ENCODE peak calls at places on chromosomes 5 and 9, in eight cellular contexts. C is transverse colon, F is A549, H is Peyer's patch, X is ovary, G is IMR-90, U is HCT116, W is body of pancreas. B is an unnamed sample.

GRCh38 chr5:137137013-137137632 is 362.0 kb downstream of the SPOCK1 start:
- DNase-seq in C (no peak), W (no peak), X (no peak), G (no peak), U (no peak), H (no peak), F (no peak), B (no peak)

GRCh38 chr9:35679766-35680330 is 6.1 kb downstream of the CA9 start:
- DNase-seq in U (no peak), F (no peak), G (no peak), W (no peak), H (no peak), X (no peak), C (no peak), B (no peak)

GRCh38 chr9:132160802-132161742 is 786 bp upstream of the NTNG2 start:
- DNase-seq in W (no peak), F (peak; percentile 43), X (no peak), U (no peak), G (peak; percentile 76), H (peak; percentile 75), C (peak; percentile 32), B (no peak)

GRCh38 chr5:87912419-87912818 is 356.2 kb downstream of the TMEM161B start:
- DNase-seq in W (no peak), H (no peak), G (no peak), X (no peak), F (no peak), U (no peak), C (no peak), B (no peak)

GRCh38 chr5:9439651-9440292 is 106.1 kb downstream of the SEMA5A start:
- DNase-seq in G (peak; percentile 26), F (no peak), C (no peak), H (no peak), U (no peak), X (no peak), W (no peak), B (no peak)

GRCh38 chr9:4510546-4511322 is 20.5 kb downstream of the SLC1A1 start:
- DNase-seq in F (no peak), C (no peak), X (no peak), U (no peak), G (no peak), H (peak; percentile 73), W (no peak), B (no peak)

GRCh38 chr9:116262421-116262820 is 108.8 kb downstream of the PAPPA start:
- DNase-seq in C (no peak), F (no peak), H (no peak), X (no peak), G (no peak), U (no peak), W (no peak), B (no peak)

GRCh38 chr5:139600336-139600949 is 39.3 kb downstream of the UBE2D2 start:
- DNase-seq in H (no peak), W (no peak), G (peak; percentile 86), C (no peak), F (peak; percentile 39), X (no peak), U (no peak), B (no peak)

GRCh38 chr5:67014957-67015400 is 181.6 kb downstream of the CD180 start:
- DNase-seq in U (no peak), W (no peak), C (no peak), X (no peak), G (no peak), H (no peak), F (no peak), B (no peak)

GRCh38 chr9:27726244-27727141 is 153.2 kb upstream of the C9orf72 start:
- DNase-seq in U (peak; percentile 44), H (peak; percentile 64), X (peak; percentile 36), W (peak; percentile 53), G (peak; percentile 55), F (peak; percentile 10), C (peak; percentile 59), B (no peak)

GRCh38 chr9:100498592-100498991 is 25.6 kb downstream of the TMEFF1 start:
- DNase-seq in W (no peak), G (peak; percentile 61), C (no peak), F (no peak), U (no peak), H (no peak), X (no peak), B (no peak)

GRCh38 chr5:20105915-20106314 is 117.9 kb upstream of the CDH18 start:
- DNase-seq in C (no peak), X (no peak), H (no peak), F (no peak), G (no peak), W (no peak), U (no peak), B (no peak)

GRCh38 chr9:121637441-121638222 is 13.8 kb upstream of the DAB2IP start:
- DNase-seq in X (no peak), F (peak; percentile 49), W (no peak), U (no peak), G (peak; percentile 50), C (no peak), H (no peak), B (no peak)

GRCh38 chr9:20838218-20838617 is 154.2 kb downstream of the FOCAD start:
- DNase-seq in X (no peak), F (no peak), C (no peak), W (no peak), H (no peak), U (no peak), G (peak; percentile 42), B (no peak)

GRCh38 chr9:79573697-79573976 is 1.9 kb downstream of the TLE4 start:
- DNase-seq in C (no peak), X (no peak), W (no peak), G (no peak), U (no peak), F (no peak), H (no peak), B (no peak)
- TF ChIP-seq POLR2A in C (no peak), X (no peak), W (no peak), G (no peak), U (no peak), F (no peak), H (no peak), B (no peak)

GRCh38 chr9:129200255-129200654 is 22.2 kb upstream of the IER5L start:
- DNase-seq in C (no peak), W (no peak), H (no peak), X (peak; percentile 24), F (no peak), U (no peak), G (no peak), B (no peak)

GRCh38 chr9:129201289-129201688 is 23.2 kb upstream of the IER5L start:
- DNase-seq in X (peak; percentile 28), W (no peak), F (no peak), U (no peak), G (no peak), H (no peak), C (no peak), B (no peak)

GRCh38 chr9:129195606-129196005 is 17.5 kb upstream of the IER5L start:
- DNase-seq in U (no peak), G (no peak), W (no peak), X (peak; percentile 20), C (no peak), H (no peak), F (no peak), B (no peak)

GRCh38 chr9:129197978-129198736 is 20.1 kb upstream of the IER5L start:
- DNase-seq in F (no peak), G (peak; percentile 63), U (no peak), X (peak; percentile 82), C (peak; percentile 36), W (no peak), H (peak; percentile 57), B (no peak)

DNA sequence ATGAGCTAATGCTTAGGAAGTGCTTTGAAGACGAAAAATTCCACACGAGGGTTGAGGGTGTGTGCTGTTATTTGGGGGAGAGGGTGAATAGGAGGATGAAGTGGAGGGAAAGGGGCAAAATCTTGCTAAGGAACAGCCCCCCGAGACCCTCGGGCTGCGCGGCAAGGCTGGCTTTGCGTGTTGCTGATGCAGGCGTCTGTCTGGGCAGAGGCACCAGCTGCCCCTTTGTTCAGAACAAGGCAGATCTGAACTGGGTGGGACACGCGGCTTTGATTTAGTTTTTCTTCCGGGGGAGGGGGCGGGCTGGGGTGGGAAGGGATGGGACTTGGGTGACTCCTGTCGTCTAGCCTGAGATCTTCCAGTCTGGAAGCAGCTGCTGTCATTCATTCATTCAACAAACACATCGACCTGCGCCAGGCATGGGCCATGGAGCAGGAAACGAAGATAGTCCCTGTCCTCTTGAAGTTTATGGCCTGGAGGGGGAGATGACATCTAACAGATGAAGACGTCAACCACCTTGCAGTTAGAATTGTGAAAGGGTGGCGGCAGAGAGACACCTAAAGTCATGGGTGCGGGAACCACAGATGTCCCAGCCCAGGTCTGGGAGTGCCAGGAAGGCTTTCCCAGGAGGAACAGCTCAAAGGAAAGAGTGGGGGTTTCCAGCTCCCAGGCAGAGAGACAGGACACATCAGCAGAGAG is 20.8 kb upstream of the IER5L start:
- DNase-seq in G (no peak), C (no peak), U (no peak), H (no peak), X (no peak), W (no peak), F (no peak), B (no peak)
- H3K27ac ChIP-seq in G (no peak overlapping the region), C (peak overlapping the region; percentile 66), U (peak overlapping the region; percentile 77), H (peak overlapping the region; percentile 71), X (peak overlapping the region; percentile 79), W (no peak overlapping the region), F (peak overlapping the region; percentile 56), B (peak overlapping the region; percentile 82)

DNA sequence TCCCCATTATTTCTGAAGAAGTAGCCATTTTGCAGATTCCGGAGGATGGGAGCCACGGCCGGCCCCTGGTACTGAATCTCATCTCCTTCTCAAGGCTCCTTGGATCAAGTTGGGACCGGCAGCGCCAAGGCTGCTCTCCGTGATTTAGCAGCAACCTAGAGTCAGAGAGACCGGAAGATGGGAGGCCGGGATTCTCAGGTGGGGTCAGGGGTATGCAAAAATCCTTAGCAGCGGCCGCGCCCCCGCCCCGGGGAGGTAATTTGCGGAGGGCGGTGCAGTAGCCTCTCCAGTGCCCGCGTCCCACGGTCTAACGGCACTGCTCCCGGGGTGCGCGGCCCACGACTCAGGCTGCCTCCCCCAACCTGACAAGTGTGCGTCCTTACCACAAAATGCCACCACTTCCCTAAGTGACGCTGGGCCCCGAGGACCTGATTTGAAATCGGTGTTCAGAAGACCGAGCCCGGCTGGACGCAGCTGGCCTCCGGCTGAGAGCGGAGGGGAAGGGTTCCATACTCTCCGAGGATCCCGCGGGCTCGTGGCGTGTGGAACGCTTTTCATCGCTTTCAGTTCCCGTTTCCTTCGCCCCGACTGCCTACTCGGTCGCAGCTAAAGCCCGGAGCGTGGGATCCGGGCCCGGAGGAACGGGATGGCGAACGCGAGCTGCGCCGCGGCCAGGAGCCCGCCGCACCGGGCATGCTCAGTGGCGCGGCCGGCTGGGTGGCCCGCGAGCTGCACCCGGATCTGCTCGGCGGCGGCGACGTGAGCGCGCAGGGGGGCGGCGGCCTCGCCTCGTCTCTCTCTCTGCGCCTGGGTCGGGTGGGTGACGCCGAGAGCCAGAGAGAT is at the start of gene SCAMP1:
- DNase-seq in U (peak; percentile 87), C (peak; percentile 95), H (peak; percentile 96), W (peak; percentile 89), X (peak; percentile 89), F (peak; percentile 92), G (peak; percentile 92), B (peak; percentile 39)
- TF ChIP-seq POLR2A in U (peak; percentile 74), C (peak; percentile 58), H (peak; percentile 81), W (peak; percentile 85), X (peak; percentile 88), F (peak; percentile 65), G (peak; percentile 73), B (peak; percentile 86)

DNA sequence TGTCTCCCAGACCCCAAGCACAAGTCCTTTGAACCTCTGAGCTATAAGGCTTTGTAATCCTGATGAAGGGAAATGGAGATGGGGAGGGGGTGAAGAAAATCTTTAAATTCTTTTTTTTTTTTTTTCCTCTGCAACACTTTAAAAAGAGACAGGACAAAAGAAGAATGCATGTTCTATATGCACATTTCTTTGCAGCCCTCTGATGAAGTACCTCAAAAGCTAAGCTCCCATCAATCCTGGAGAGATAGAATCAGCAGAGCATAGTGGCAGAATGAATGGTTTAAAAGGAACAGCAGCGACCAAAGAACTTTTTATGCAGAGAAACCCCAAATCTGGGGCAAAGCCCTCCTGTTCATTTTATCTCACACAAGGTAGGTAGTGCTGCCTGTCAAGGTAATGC is 173.3 kb upstream of the ZNF608 start:
- DNase-seq in U (no peak), F (no peak), W (no peak), C (no peak), H (no peak), X (no peak), G (no peak), B (no peak)
- H3K27ac ChIP-seq in U (no peak overlapping the region), F (no peak overlapping the region), W (no peak overlapping the region), C (no peak overlapping the region), H (no peak overlapping the region), X (no peak overlapping the region), G (no peak overlapping the region), B (no peak overlapping the region)

B was measured in esophagus squamous epithelium.